ENCODE peak calls at places on chromosomes 16 and 17, in four cellular contexts. One of them, this sample, is unnamed.

GRCh38 chr16:11079657-11080187 is 135.4 kb downstream of the CLEC16A start:
- DNase-seq in BJ: peak
- DNase-seq in WTC11: no peak
- DNase-seq in activated CD8-positive, alpha-beta T cell treated with anti-CD3 and anti-CD28 coated beads for 36 hours: no peak
- DNase-seq in this sample: no peak

GRCh38 chr17:14205992-14206461 is 30.6 kb downstream of the CDRT15 start:
- DNase-seq in WTC11: no peak
- DNase-seq in BJ: no peak
- DNase-seq in activated CD8-positive, alpha-beta T cell treated with anti-CD3 and anti-CD28 coated beads for 36 hours: peak
- DNase-seq in this sample: no peak

GRCh38 chr17:8436169-8436932 is 667 bp downstream of the NDEL1 start:
- DNase-seq in BJ: no peak
- DNase-seq in WTC11: peak
- DNase-seq in activated CD8-positive, alpha-beta T cell treated with anti-CD3 and anti-CD28 coated beads for 36 hours: peak
- DNase-seq in this sample: peak

GRCh38 chr17:7404737-7405412 is 978 bp upstream of the TMEM256 start:
- DNase-seq in BJ: no peak
- DNase-seq in activated CD8-positive, alpha-beta T cell treated with anti-CD3 and anti-CD28 coated beads for 36 hours: no peak
- DNase-seq in WTC11: peak
- DNase-seq in this sample: peak

GRCh38 chr16:75108792-75109731 is 7.5 kb downstream of the LDHD start:
- DNase-seq in WTC11: no peak
- DNase-seq in BJ: peak
- DNase-seq in activated CD8-positive, alpha-beta T cell treated with anti-CD3 and anti-CD28 coated beads for 36 hours: peak
- DNase-seq in this sample: no peak

GRCh38 chr16:2779978-2780898 is 3.2 kb upstream of the ELOB start:
- DNase-seq in activated CD8-positive, alpha-beta T cell treated with anti-CD3 and anti-CD28 coated beads for 36 hours: peak
- DNase-seq in BJ: no peak
- DNase-seq in WTC11: peak
- DNase-seq in this sample: no peak

GRCh38 chr16:69033550-69033949 is 71.9 kb upstream of the HAS3 start:
- DNase-seq in activated CD8-positive, alpha-beta T cell treated with anti-CD3 and anti-CD28 coated beads for 36 hours: no peak
- DNase-seq in WTC11: no peak
- DNase-seq in BJ: no peak
- DNase-seq in this sample: no peak

GRCh38 chr17:8534498-8535188 is 95.9 kb downstream of the MYH10 start:
- DNase-seq in WTC11: no peak
- DNase-seq in BJ: no peak
- DNase-seq in activated CD8-positive, alpha-beta T cell treated with anti-CD3 and anti-CD28 coated beads for 36 hours: no peak
- DNase-seq in this sample: no peak

GRCh38 chr16:65909310-65910050 is 457.0 kb upstream of the CDH5 start:
- DNase-seq in WTC11: no peak
- DNase-seq in BJ: no peak
- DNase-seq in activated CD8-positive, alpha-beta T cell treated with anti-CD3 and anti-CD28 coated beads for 36 hours: no peak
- DNase-seq in this sample: no peak

GRCh38 chr16:55569025-55569424 is 2.5 kb downstream of the CAPNS2 start:
- DNase-seq in WTC11: no peak
- DNase-seq in BJ: no peak
- DNase-seq in activated CD8-positive, alpha-beta T cell treated with anti-CD3 and anti-CD28 coated beads for 36 hours: no peak
- DNase-seq in this sample: no peak

GRCh38 chr16:84177740-84178070 is 9.2 kb downstream of the TAF1C start:
- DNase-seq in WTC11: no peak
- DNase-seq in BJ: no peak
- DNase-seq in activated CD8-positive, alpha-beta T cell treated with anti-CD3 and anti-CD28 coated beads for 36 hours: peak
- DNase-seq in this sample: no peak

GRCh38 chr16:12096828-12097522 is 120.4 kb downstream of the SNX29 start:
- DNase-seq in WTC11: no peak
- DNase-seq in activated CD8-positive, alpha-beta T cell treated with anti-CD3 and anti-CD28 coated beads for 36 hours: no peak
- DNase-seq in BJ: no peak
- DNase-seq in this sample: no peak

GRCh38 chr16:64196444-64196843 is 925.4 kb downstream of the CDH11 start:
- DNase-seq in WTC11: no peak
- DNase-seq in BJ: peak
- DNase-seq in activated CD8-positive, alpha-beta T cell treated with anti-CD3 and anti-CD28 coated beads for 36 hours: no peak
- DNase-seq in this sample: no peak

GRCh38 chr17:12040478-12040877 is 19.8 kb downstream of the MAP2K4 start:
- DNase-seq in BJ: no peak
- DNase-seq in activated CD8-positive, alpha-beta T cell treated with anti-CD3 and anti-CD28 coated beads for 36 hours: no peak
- DNase-seq in WTC11: no peak
- DNase-seq in this sample: no peak

GRCh38 chr17:50111687-50112655 is 16.8 kb downstream of the PDK2 start:
- DNase-seq in activated CD8-positive, alpha-beta T cell treated with anti-CD3 and anti-CD28 coated beads for 36 hours: no peak
- DNase-seq in BJ: no peak
- DNase-seq in WTC11: no peak
- DNase-seq in this sample: no peak

GRCh38 chr16:82092711-82093110 is 57.7 kb downstream of the HSD17B2 start:
- DNase-seq in WTC11: no peak
- DNase-seq in activated CD8-positive, alpha-beta T cell treated with anti-CD3 and anti-CD28 coated beads for 36 hours: no peak
- DNase-seq in BJ: no peak
- DNase-seq in this sample: no peak

GRCh38 chr17:66652840-66653507 is 181.9 kb upstream of the CACNG5 start:
- DNase-seq in activated CD8-positive, alpha-beta T cell treated with anti-CD3 and anti-CD28 coated beads for 36 hours: no peak
- DNase-seq in BJ: no peak
- DNase-seq in WTC11: no peak
- DNase-seq in this sample: no peak

GRCh38 chr17:67891481-67892119 is 66.3 kb downstream of the BPTF start:
- DNase-seq in BJ: peak
- DNase-seq in activated CD8-positive, alpha-beta T cell treated with anti-CD3 and anti-CD28 coated beads for 36 hours: no peak
- DNase-seq in WTC11: no peak
- DNase-seq in this sample: no peak

GRCh38 chr17:63019138-63019873 is 53.3 kb downstream of the TANC2 start:
- DNase-seq in WTC11: no peak
- DNase-seq in activated CD8-positive, alpha-beta T cell treated with anti-CD3 and anti-CD28 coated beads for 36 hours: no peak
- DNase-seq in BJ: no peak
- DNase-seq in this sample: no peak

GRCh38 chr17:35536664-35537160 is 766 bp downstream of the SLFN12L start:
- DNase-seq in WTC11: no peak
- DNase-seq in activated CD8-positive, alpha-beta T cell treated with anti-CD3 and anti-CD28 coated beads for 36 hours: peak
- DNase-seq in BJ: no peak
- DNase-seq in this sample: no peak

GRCh38 chr17:55348749-55349354 is 72.8 kb downstream of the MMD start:
- DNase-seq in activated CD8-positive, alpha-beta T cell treated with anti-CD3 and anti-CD28 coated beads for 36 hours: peak
- DNase-seq in BJ: no peak
- DNase-seq in WTC11: peak
- DNase-seq in this sample: peak

GRCh38 chr17:62670202-62670821 is 42.8 kb downstream of the MRC2 start:
- DNase-seq in BJ: no peak
- DNase-seq in WTC11: peak
- DNase-seq in activated CD8-positive, alpha-beta T cell treated with anti-CD3 and anti-CD28 coated beads for 36 hours: no peak
- DNase-seq in this sample: no peak

GRCh38 chr16:19559242-19559910 is 3.9 kb downstream of the VPS35L start:
- DNase-seq in BJ: no peak
- DNase-seq in WTC11: no peak
- DNase-seq in activated CD8-positive, alpha-beta T cell treated with anti-CD3 and anti-CD28 coated beads for 36 hours: peak
- DNase-seq in this sample: peak

GRCh38 chr16:24800586-24800985 is 45.2 kb upstream of the SLC5A11 start:
- DNase-seq in BJ: no peak
- DNase-seq in activated CD8-positive, alpha-beta T cell treated with anti-CD3 and anti-CD28 coated beads for 36 hours: no peak
- DNase-seq in WTC11: no peak
- DNase-seq in this sample: no peak

GRCh38 chr17:28240688-28241340 is 78.2 kb upstream of the TMEM97 start:
- DNase-seq in activated CD8-positive, alpha-beta T cell treated with anti-CD3 and anti-CD28 coated beads for 36 hours: no peak
- DNase-seq in WTC11: no peak
- DNase-seq in BJ: no peak
- DNase-seq in this sample: no peak

GRCh38 chr16:49378816-49379215 is 5.2 kb downstream of the C16orf78 start:
- DNase-seq in BJ: no peak
- DNase-seq in WTC11: no peak
- DNase-seq in activated CD8-positive, alpha-beta T cell treated with anti-CD3 and anti-CD28 coated beads for 36 hours: no peak
- DNase-seq in this sample: no peak

GRCh38 chr16:81902025-81902424 is 109.2 kb downstream of the SDR42E1 start:
- DNase-seq in activated CD8-positive, alpha-beta T cell treated with anti-CD3 and anti-CD28 coated beads for 36 hours: no peak
- DNase-seq in BJ: no peak
- DNase-seq in WTC11: no peak
- DNase-seq in this sample: no peak

GRCh38 chr17:41131979-41132378 is 8.0 kb upstream of the KRTAP4-12 start:
- DNase-seq in BJ: no peak
- DNase-seq in WTC11: no peak
- DNase-seq in activated CD8-positive, alpha-beta T cell treated with anti-CD3 and anti-CD28 coated beads for 36 hours: no peak
- DNase-seq in this sample: no peak

GRCh38 chr17:73343168-73343634 is 31.4 kb upstream of the CDC42EP4 start:
- DNase-seq in activated CD8-positive, alpha-beta T cell treated with anti-CD3 and anti-CD28 coated beads for 36 hours: no peak
- DNase-seq in WTC11: peak
- DNase-seq in BJ: no peak
- DNase-seq in this sample: no peak

GRCh38 chr16:85563515-85564276 is 49.4 kb upstream of the GSE1 start:
- DNase-seq in BJ: no peak
- DNase-seq in activated CD8-positive, alpha-beta T cell treated with anti-CD3 and anti-CD28 coated beads for 36 hours: no peak
- DNase-seq in WTC11: no peak
- DNase-seq in this sample: peak

GRCh38 chr17:67980456-67980855 is 15.8 kb downstream of the C17orf58 start:
- DNase-seq in activated CD8-positive, alpha-beta T cell treated with anti-CD3 and anti-CD28 coated beads for 36 hours: no peak
- DNase-seq in WTC11: no peak
- DNase-seq in BJ: no peak
- DNase-seq in this sample: no peak

GRCh38 chr16:16062023-16062932 is 112.9 kb downstream of the ABCC1 start:
- DNase-seq in BJ: no peak
- DNase-seq in activated CD8-positive, alpha-beta T cell treated with anti-CD3 and anti-CD28 coated beads for 36 hours: peak
- DNase-seq in WTC11: peak
- DNase-seq in this sample: no peak
- TF ChIP-seq CTCF in BJ: peak
- TF ChIP-seq CTCF in activated CD8-positive, alpha-beta T cell treated with anti-CD3 and anti-CD28 coated beads for 36 hours: no peak
- TF ChIP-seq CTCF in WTC11: no peak
- TF ChIP-seq CTCF in this sample: no peak

GRCh38 chr16:4272114-4272954 is 489 bp downstream of the TFAP4 start:
- DNase-seq in WTC11: peak
- DNase-seq in activated CD8-positive, alpha-beta T cell treated with anti-CD3 and anti-CD28 coated beads for 36 hours: no peak
- DNase-seq in BJ: no peak
- DNase-seq in this sample: peak

GRCh38 chr16:4271176-4272113 is 1.4 kb downstream of the TFAP4 start:
- DNase-seq in activated CD8-positive, alpha-beta T cell treated with anti-CD3 and anti-CD28 coated beads for 36 hours: peak
- DNase-seq in BJ: peak
- DNase-seq in WTC11: peak
- DNase-seq in this sample: peak

GRCh38 chr16:4270595-4270994 is 2.2 kb downstream of the TFAP4 start:
- DNase-seq in BJ: no peak
- DNase-seq in activated CD8-positive, alpha-beta T cell treated with anti-CD3 and anti-CD28 coated beads for 36 hours: peak
- DNase-seq in WTC11: no peak
- DNase-seq in this sample: no peak

GRCh38 chr16:4275861-4276260 is 3.0 kb upstream of the TFAP4 start:
- DNase-seq in activated CD8-positive, alpha-beta T cell treated with anti-CD3 and anti-CD28 coated beads for 36 hours: no peak
- DNase-seq in BJ: no peak
- DNase-seq in WTC11: no peak
- DNase-seq in this sample: no peak

GRCh38 chr16:4273858-4274291 is 1.1 kb upstream of the TFAP4 start:
- DNase-seq in WTC11: peak
- DNase-seq in activated CD8-positive, alpha-beta T cell treated with anti-CD3 and anti-CD28 coated beads for 36 hours: peak
- DNase-seq in BJ: no peak
- DNase-seq in this sample: peak
- TF ChIP-seq CTCF in WTC11: peak
- TF ChIP-seq CTCF in activated CD8-positive, alpha-beta T cell treated with anti-CD3 and anti-CD28 coated beads for 36 hours: peak
- TF ChIP-seq CTCF in BJ: peak
- TF ChIP-seq CTCF in this sample: peak

GRCh38 chr17:79970576-79971068 is 65.0 kb downstream of the TBC1D16 start:
- DNase-seq in WTC11: peak
- DNase-seq in BJ: no peak
- DNase-seq in activated CD8-positive, alpha-beta T cell treated with anti-CD3 and anti-CD28 coated beads for 36 hours: peak
- DNase-seq in this sample: peak
- TF ChIP-seq CTCF in WTC11: peak
- TF ChIP-seq CTCF in BJ: peak
- TF ChIP-seq CTCF in activated CD8-positive, alpha-beta T cell treated with anti-CD3 and anti-CD28 coated beads for 36 hours: peak
- TF ChIP-seq CTCF in this sample: peak

GRCh38 chr17:16286947-16287562 is 66.2 kb downstream of the CENPV start:
- DNase-seq in activated CD8-positive, alpha-beta T cell treated with anti-CD3 and anti-CD28 coated beads for 36 hours: peak
- DNase-seq in WTC11: peak
- DNase-seq in BJ: no peak
- DNase-seq in this sample: no peak
- TF ChIP-seq CTCF in activated CD8-positive, alpha-beta T cell treated with anti-CD3 and anti-CD28 coated beads for 36 hours: no peak
- TF ChIP-seq CTCF in WTC11: no peak
- TF ChIP-seq CTCF in BJ: peak
- TF ChIP-seq CTCF in this sample: no peak

DNA sequence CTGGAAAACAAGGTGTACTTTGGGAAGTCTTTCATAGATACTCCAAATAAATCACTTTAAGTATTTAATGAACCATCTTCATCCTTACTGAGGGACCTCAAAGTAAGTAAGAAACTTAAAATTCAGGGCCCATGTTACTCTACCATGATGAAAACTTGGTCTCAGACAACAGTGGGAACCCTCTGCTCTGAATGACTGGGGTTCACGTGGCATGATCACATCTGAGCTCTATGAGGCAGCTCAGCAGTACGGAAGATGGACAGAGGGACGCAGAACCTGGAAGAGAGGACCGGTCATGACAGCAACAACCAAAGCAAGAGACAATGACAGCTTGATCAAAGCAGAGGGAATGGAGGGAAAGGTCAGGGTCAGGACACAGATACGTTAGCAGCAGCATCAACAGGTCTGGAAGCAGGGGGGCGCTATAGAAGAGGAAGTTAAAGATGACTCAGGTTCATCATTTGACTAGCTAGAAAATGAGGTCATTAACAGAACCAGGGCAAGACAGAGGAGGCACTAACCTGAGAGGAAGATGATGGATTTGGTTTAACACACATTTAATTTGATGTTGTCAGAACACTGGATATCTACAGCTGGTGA is 9.5 kb downstream of the XPO6 start:
- DNase-seq in activated CD8-positive, alpha-beta T cell treated with anti-CD3 and anti-CD28 coated beads for 36 hours: peak
- DNase-seq in WTC11: no peak
- DNase-seq in BJ: no peak
- DNase-seq in this sample: no peak
- TF ChIP-seq CTCF in activated CD8-positive, alpha-beta T cell treated with anti-CD3 and anti-CD28 coated beads for 36 hours: peak
- TF ChIP-seq CTCF in WTC11: no peak
- TF ChIP-seq CTCF in BJ: no peak
- TF ChIP-seq CTCF in this sample: no peak

DNA sequence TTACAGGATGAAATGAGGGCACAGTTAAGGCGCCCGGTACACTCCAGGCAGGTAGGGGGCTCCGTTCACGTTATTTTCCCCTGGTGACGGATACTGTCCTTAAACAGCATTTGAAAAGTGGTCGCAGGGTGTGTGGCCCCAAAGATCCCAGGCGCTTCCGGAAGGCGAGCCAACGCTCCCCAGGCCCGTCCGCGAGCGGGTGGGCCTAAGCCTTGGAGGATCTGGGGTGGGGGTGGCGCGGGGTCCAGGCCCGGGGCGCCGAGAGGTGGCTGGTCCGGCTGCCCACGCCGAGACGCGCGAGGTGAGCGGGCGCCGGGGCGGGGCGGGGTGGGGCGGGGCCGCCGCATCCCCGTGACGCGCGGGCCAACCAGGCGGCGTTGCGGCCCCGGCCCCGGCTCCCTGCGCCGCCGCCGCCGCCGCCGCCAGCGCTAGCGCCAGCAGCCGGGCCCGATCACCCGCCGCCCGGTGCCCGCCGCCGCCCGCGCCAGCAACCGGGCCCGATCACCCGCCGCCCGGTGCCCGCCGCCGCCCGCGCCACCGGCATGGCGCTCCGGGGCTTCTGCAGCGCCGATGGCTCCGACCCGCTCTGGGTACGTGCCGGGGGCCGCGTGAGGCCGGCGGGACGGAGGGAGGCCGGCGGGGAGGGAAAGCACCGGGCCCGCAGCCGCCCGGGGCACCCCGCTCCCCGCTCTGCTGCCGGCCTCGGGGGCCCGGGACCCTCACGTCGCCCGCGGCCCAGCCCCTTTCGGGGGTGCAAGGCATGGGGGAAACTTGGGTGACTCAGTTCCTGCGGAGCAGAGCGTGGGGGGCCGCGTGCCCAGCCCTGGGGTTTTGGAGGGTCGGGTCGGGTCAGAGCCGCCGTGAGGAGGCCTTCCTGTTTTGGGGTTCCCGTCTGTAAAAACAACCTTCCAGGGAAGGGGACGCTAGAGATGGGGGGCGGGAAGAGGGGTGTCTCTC is at the start of gene ABCC1:
- DNase-seq in BJ: no peak
- DNase-seq in WTC11: peak
- DNase-seq in activated CD8-positive, alpha-beta T cell treated with anti-CD3 and anti-CD28 coated beads for 36 hours: peak
- DNase-seq in this sample: peak
- TF ChIP-seq CTCF in BJ: peak
- TF ChIP-seq CTCF in WTC11: no peak
- TF ChIP-seq CTCF in activated CD8-positive, alpha-beta T cell treated with anti-CD3 and anti-CD28 coated beads for 36 hours: no peak
- TF ChIP-seq CTCF in this sample: no peak

This sample was measured in endothelial cell.